ENCODE peak calls at places on chromosome 20, in seven cellular contexts. One of them, this sample, is unnamed.

GRCh38 chr20:23544133-23544532 is 24.2 kb downstream of the CST9L start:
- DNase-seq in heart left ventricle: no peak
- DNase-seq in NK-92 treated with Interleukin-12 subunit alpha and Interleukin-12 subunit beta, amount 100 ng/mL, for 24 hours: no peak
- DNase-seq in HTR-8/SVneo: no peak
- DNase-seq in CD8-positive, alpha-beta T cell: no peak
- DNase-seq in activated CD8-positive, alpha-beta memory T cell treated with anti-CD3 and anti-CD28 coated beads, Interleukin-2, amount 10 ng/mL, durations not matched to agents 7 days and 5 days: no peak
- DNase-seq in EL: no peak
- DNase-seq in this sample: no peak

GRCh38 chr20:44019638-44020335 is 105.1 kb downstream of the TOX2 start:
- DNase-seq in NK-92 treated with Interleukin-12 subunit alpha and Interleukin-12 subunit beta, amount 100 ng/mL, for 24 hours: peak
- DNase-seq in EL: peak
- DNase-seq in CD8-positive, alpha-beta T cell: peak
- DNase-seq in activated CD8-positive, alpha-beta memory T cell treated with anti-CD3 and anti-CD28 coated beads, Interleukin-2, amount 10 ng/mL, durations not matched to agents 7 days and 5 days: peak
- DNase-seq in heart left ventricle: no peak
- DNase-seq in HTR-8/SVneo: no peak
- DNase-seq in this sample: no peak

GRCh38 chr20:62907377-62908317 is 18.7 kb downstream of the DIDO1 start:
- DNase-seq in heart left ventricle: no peak
- DNase-seq in EL: no peak
- DNase-seq in activated CD8-positive, alpha-beta memory T cell treated with anti-CD3 and anti-CD28 coated beads, Interleukin-2, amount 10 ng/mL, durations not matched to agents 7 days and 5 days: no peak
- DNase-seq in NK-92 treated with Interleukin-12 subunit alpha and Interleukin-12 subunit beta, amount 100 ng/mL, for 24 hours: no peak
- DNase-seq in CD8-positive, alpha-beta T cell: no peak
- DNase-seq in HTR-8/SVneo: no peak
- DNase-seq in this sample: no peak

GRCh38 chr20:48613926-48614325 is 213.9 kb downstream of the PREX1 start:
- DNase-seq in activated CD8-positive, alpha-beta memory T cell treated with anti-CD3 and anti-CD28 coated beads, Interleukin-2, amount 10 ng/mL, durations not matched to agents 7 days and 5 days: no peak
- DNase-seq in heart left ventricle: no peak
- DNase-seq in CD8-positive, alpha-beta T cell: no peak
- DNase-seq in HTR-8/SVneo: no peak
- DNase-seq in EL: no peak
- DNase-seq in NK-92 treated with Interleukin-12 subunit alpha and Interleukin-12 subunit beta, amount 100 ng/mL, for 24 hours: no peak
- DNase-seq in this sample: no peak

GRCh38 chr20:38685853-38686473 is 38.3 kb upstream of the SLC32A1 start:
- DNase-seq in CD8-positive, alpha-beta T cell: peak
- DNase-seq in NK-92 treated with Interleukin-12 subunit alpha and Interleukin-12 subunit beta, amount 100 ng/mL, for 24 hours: no peak
- DNase-seq in activated CD8-positive, alpha-beta memory T cell treated with anti-CD3 and anti-CD28 coated beads, Interleukin-2, amount 10 ng/mL, durations not matched to agents 7 days and 5 days: peak
- DNase-seq in EL: peak
- DNase-seq in heart left ventricle: peak
- DNase-seq in HTR-8/SVneo: peak
- DNase-seq in this sample: peak

GRCh38 chr20:23270427-23270911 is 80.1 kb upstream of the NXT1 start:
- DNase-seq in NK-92 treated with Interleukin-12 subunit alpha and Interleukin-12 subunit beta, amount 100 ng/mL, for 24 hours: no peak
- DNase-seq in activated CD8-positive, alpha-beta memory T cell treated with anti-CD3 and anti-CD28 coated beads, Interleukin-2, amount 10 ng/mL, durations not matched to agents 7 days and 5 days: no peak
- DNase-seq in CD8-positive, alpha-beta T cell: no peak
- DNase-seq in HTR-8/SVneo: no peak
- DNase-seq in EL: peak
- DNase-seq in heart left ventricle: no peak
- DNase-seq in this sample: peak

GRCh38 chr20:41386502-41387427 is 20.1 kb upstream of the EMILIN3 start:
- DNase-seq in heart left ventricle: peak
- DNase-seq in CD8-positive, alpha-beta T cell: no peak
- DNase-seq in NK-92 treated with Interleukin-12 subunit alpha and Interleukin-12 subunit beta, amount 100 ng/mL, for 24 hours: no peak
- DNase-seq in EL: no peak
- DNase-seq in HTR-8/SVneo: no peak
- DNase-seq in activated CD8-positive, alpha-beta memory T cell treated with anti-CD3 and anti-CD28 coated beads, Interleukin-2, amount 10 ng/mL, durations not matched to agents 7 days and 5 days: no peak
- DNase-seq in this sample: no peak

GRCh38 chr20:17680836-17681740 is 954 bp downstream of the RRBP1 start:
- DNase-seq in NK-92 treated with Interleukin-12 subunit alpha and Interleukin-12 subunit beta, amount 100 ng/mL, for 24 hours: peak
- DNase-seq in heart left ventricle: peak
- DNase-seq in HTR-8/SVneo: peak
- DNase-seq in EL: peak
- DNase-seq in CD8-positive, alpha-beta T cell: peak
- DNase-seq in activated CD8-positive, alpha-beta memory T cell treated with anti-CD3 and anti-CD28 coated beads, Interleukin-2, amount 10 ng/mL, durations not matched to agents 7 days and 5 days: peak
- DNase-seq in this sample: peak

GRCh38 chr20:38156888-38157634 is 8.0 kb downstream of the TGM2 start:
- DNase-seq in CD8-positive, alpha-beta T cell: no peak
- DNase-seq in activated CD8-positive, alpha-beta memory T cell treated with anti-CD3 and anti-CD28 coated beads, Interleukin-2, amount 10 ng/mL, durations not matched to agents 7 days and 5 days: no peak
- DNase-seq in HTR-8/SVneo: no peak
- DNase-seq in heart left ventricle: peak
- DNase-seq in NK-92 treated with Interleukin-12 subunit alpha and Interleukin-12 subunit beta, amount 100 ng/mL, for 24 hours: no peak
- DNase-seq in EL: no peak
- DNase-seq in this sample: no peak

GRCh38 chr20:19840111-19840705 is 82.2 kb downstream of the RIN2 start:
- DNase-seq in activated CD8-positive, alpha-beta memory T cell treated with anti-CD3 and anti-CD28 coated beads, Interleukin-2, amount 10 ng/mL, durations not matched to agents 7 days and 5 days: no peak
- DNase-seq in HTR-8/SVneo: no peak
- DNase-seq in CD8-positive, alpha-beta T cell: no peak
- DNase-seq in EL: no peak
- DNase-seq in NK-92 treated with Interleukin-12 subunit alpha and Interleukin-12 subunit beta, amount 100 ng/mL, for 24 hours: no peak
- DNase-seq in heart left ventricle: no peak
- DNase-seq in this sample: no peak

GRCh38 chr20:19056909-19057308 is 155.5 kb upstream of the SLC24A3 start:
- DNase-seq in EL: no peak
- DNase-seq in activated CD8-positive, alpha-beta memory T cell treated with anti-CD3 and anti-CD28 coated beads, Interleukin-2, amount 10 ng/mL, durations not matched to agents 7 days and 5 days: no peak
- DNase-seq in heart left ventricle: no peak
- DNase-seq in HTR-8/SVneo: no peak
- DNase-seq in NK-92 treated with Interleukin-12 subunit alpha and Interleukin-12 subunit beta, amount 100 ng/mL, for 24 hours: no peak
- DNase-seq in CD8-positive, alpha-beta T cell: no peak
- DNase-seq in this sample: no peak

GRCh38 chr20:45055056-45055455 is 45.9 kb downstream of the KCNS1 start:
- DNase-seq in EL: peak
- DNase-seq in CD8-positive, alpha-beta T cell: no peak
- DNase-seq in heart left ventricle: no peak
- DNase-seq in activated CD8-positive, alpha-beta memory T cell treated with anti-CD3 and anti-CD28 coated beads, Interleukin-2, amount 10 ng/mL, durations not matched to agents 7 days and 5 days: no peak
- DNase-seq in NK-92 treated with Interleukin-12 subunit alpha and Interleukin-12 subunit beta, amount 100 ng/mL, for 24 hours: no peak
- DNase-seq in HTR-8/SVneo: no peak
- DNase-seq in this sample: no peak

GRCh38 chr20:46985671-46986070 is 91.0 kb downstream of the EYA2 start:
- DNase-seq in activated CD8-positive, alpha-beta memory T cell treated with anti-CD3 and anti-CD28 coated beads, Interleukin-2, amount 10 ng/mL, durations not matched to agents 7 days and 5 days: no peak
- DNase-seq in heart left ventricle: no peak
- DNase-seq in HTR-8/SVneo: no peak
- DNase-seq in CD8-positive, alpha-beta T cell: no peak
- DNase-seq in NK-92 treated with Interleukin-12 subunit alpha and Interleukin-12 subunit beta, amount 100 ng/mL, for 24 hours: no peak
- DNase-seq in EL: no peak
- DNase-seq in this sample: no peak